ENCODE peak calls at places on chromosome 19, in five cellular contexts. One of them, this sample, is unnamed.
A peak's percentile ranks its signal among the peaks of the same experiment; 100 is the strongest.

GRCh38 chr19:28633223-28634030 is 579.5 kb downstream of the UQCRFS1 start:
- DNase-seq in H9: peak; percentile 81
- DNase-seq in mesendoderm: peak; percentile 84
- DNase-seq in H1: peak; percentile 72
- DNase-seq in IMR-90: peak; percentile 1
- DNase-seq in this sample: peak; percentile 63

GRCh38 chr19:43820098-43820860 is 6.8 kb upstream of the ZNF283 start:
- DNase-seq in H9: peak; percentile 57
- DNase-seq in mesendoderm: no peak
- DNase-seq in H1: no peak
- DNase-seq in IMR-90: peak; percentile 42
- DNase-seq in this sample: no peak

GRCh38 chr19:15195381-15195964 is 5.3 kb downstream of the NOTCH3 start:
- DNase-seq in IMR-90: peak; percentile 61
- DNase-seq in mesendoderm: peak; percentile 82
- DNase-seq in H1: peak; percentile 78
- DNase-seq in H9: peak; percentile 85
- DNase-seq in this sample: peak; percentile 78

GRCh38 chr19:54186934-54187381 is 2.4 kb downstream of the MBOAT7 start:
- DNase-seq in H9: peak; percentile 22
- DNase-seq in mesendoderm: no peak
- DNase-seq in H1: no peak
- DNase-seq in IMR-90: no peak
- DNase-seq in this sample: no peak

GRCh38 chr19:47697863-47698609 is 15.2 kb upstream of the EHD2 start:
- DNase-seq in H1: peak; percentile 88
- DNase-seq in mesendoderm: peak; percentile 97
- DNase-seq in H9: peak; percentile 92
- DNase-seq in IMR-90: peak; percentile 76
- DNase-seq in this sample: peak; percentile 80

GRCh38 chr19:51733742-51734522 is 10.1 kb upstream of the HAS1 start:
- DNase-seq in IMR-90: no peak
- DNase-seq in H9: no peak
- DNase-seq in H1: no peak
- DNase-seq in mesendoderm: peak; percentile 55
- DNase-seq in this sample: no peak

GRCh38 chr19:31099470-31100190 is 249.6 kb downstream of the TSHZ3 start:
- DNase-seq in IMR-90: no peak
- DNase-seq in H1: no peak
- DNase-seq in mesendoderm: no peak
- DNase-seq in H9: no peak
- DNase-seq in this sample: no peak

GRCh38 chr19:48746738-48747575 is at the start of gene IZUMO1:
- DNase-seq in mesendoderm: peak; percentile 95
- DNase-seq in H1: peak; percentile 97
- DNase-seq in IMR-90: peak; percentile 90
- DNase-seq in H9: peak; percentile 94
- DNase-seq in this sample: peak; percentile 83

GRCh38 chr19:55088543-55089265 is 13.0 kb downstream of the EPS8L1 start:
- DNase-seq in IMR-90: peak; percentile 43
- DNase-seq in mesendoderm: peak; percentile 85
- DNase-seq in H1: peak; percentile 99
- DNase-seq in H9: peak; percentile 86
- DNase-seq in this sample: peak; percentile 92

GRCh38 chr19:47794526-47794925 is 9.8 kb downstream of the TPRX1 start:
- DNase-seq in H9: peak; percentile 65
- DNase-seq in H1: peak; percentile 71
- DNase-seq in mesendoderm: peak; percentile 55
- DNase-seq in IMR-90: no peak
- DNase-seq in this sample: no peak

GRCh38 chr19:19748249-19748938 is 15.5 kb upstream of the ZNF14 start:
- DNase-seq in IMR-90: no peak
- DNase-seq in mesendoderm: no peak
- DNase-seq in H1: no peak
- DNase-seq in H9: no peak
- DNase-seq in this sample: no peak

GRCh38 chr19:1172353-1173159 is 1.5 kb downstream of the SBNO2 start:
- DNase-seq in IMR-90: peak; percentile 48
- DNase-seq in H1: no peak
- DNase-seq in H9: no peak
- DNase-seq in mesendoderm: peak; percentile 65
- DNase-seq in this sample: no peak

GRCh38 chr19:29268721-29269483 is 56.0 kb upstream of the UQCRFS1 start:
- DNase-seq in H9: peak; percentile 47
- DNase-seq in IMR-90: no peak
- DNase-seq in mesendoderm: no peak
- DNase-seq in H1: no peak
- DNase-seq in this sample: no peak

GRCh38 chr19:30387311-30388115 is 15.3 kb downstream of the ZNF536 start:
- DNase-seq in mesendoderm: no peak
- DNase-seq in IMR-90: no peak
- DNase-seq in H1: peak; percentile 28
- DNase-seq in H9: no peak
- DNase-seq in this sample: no peak

GRCh38 chr19:33196446-33197193 is 2.5 kb downstream of the LRP3 start:
- DNase-seq in mesendoderm: no peak
- DNase-seq in H9: no peak
- DNase-seq in H1: no peak
- DNase-seq in IMR-90: no peak
- DNase-seq in this sample: no peak

GRCh38 chr19:812049-812816 is 9.5 kb downstream of the PLPPR3 start:
- DNase-seq in H1: peak; percentile 63
- DNase-seq in mesendoderm: no peak
- DNase-seq in IMR-90: no peak
- DNase-seq in H9: no peak
- DNase-seq in this sample: no peak

GRCh38 chr19:35336166-35336955 is 7.4 kb downstream of the CD22 start:
- DNase-seq in IMR-90: no peak
- DNase-seq in H1: no peak
- DNase-seq in mesendoderm: no peak
- DNase-seq in H9: no peak
- DNase-seq in this sample: no peak

GRCh38 chr19:35088514-35088913 is 27.1 kb upstream of the FXYD3 start:
- DNase-seq in mesendoderm: peak; percentile 77
- DNase-seq in IMR-90: peak; percentile 87
- DNase-seq in H1: no peak
- DNase-seq in H9: no peak
- DNase-seq in this sample: no peak

GRCh38 chr19:32316034-32316433 is 29.4 kb upstream of the ZNF507 start:
- DNase-seq in H1: no peak
- DNase-seq in H9: peak; percentile 54
- DNase-seq in mesendoderm: peak; percentile 63
- DNase-seq in IMR-90: no peak
- DNase-seq in this sample: no peak

GRCh38 chr19:41310031-41310831 is at the start of gene CCDC97:
- DNase-seq in IMR-90: peak; percentile 85
- DNase-seq in H1: peak; percentile 95
- DNase-seq in H9: peak; percentile 89
- DNase-seq in mesendoderm: peak; percentile 91
- DNase-seq in this sample: peak; percentile 91

GRCh38 chr19:18764591-18765051 is 26.5 kb downstream of the COMP start:
- DNase-seq in IMR-90: no peak
- DNase-seq in mesendoderm: no peak
- DNase-seq in H9: no peak
- DNase-seq in H1: no peak
- DNase-seq in this sample: no peak

GRCh38 chr19:46727757-46728156 is 10.8 kb upstream of the PRKD2 start:
- DNase-seq in IMR-90: no peak
- DNase-seq in H9: no peak
- DNase-seq in mesendoderm: no peak
- DNase-seq in H1: no peak
- DNase-seq in this sample: no peak

GRCh38 chr19:47019431-47020041 is at the start of gene NPAS1:
- DNase-seq in H1: peak; percentile 84
- DNase-seq in mesendoderm: no peak
- DNase-seq in IMR-90: no peak
- DNase-seq in H9: peak; percentile 66
- DNase-seq in this sample: no peak

GRCh38 chr19:41699968-41700323 is 8.5 kb upstream of the CEACAM5 start:
- DNase-seq in mesendoderm: no peak
- DNase-seq in H1: no peak
- DNase-seq in H9: peak; percentile 11
- DNase-seq in IMR-90: no peak
- DNase-seq in this sample: no peak

GRCh38 chr19:1449467-1450442 is at the start of gene APC2:
- DNase-seq in H9: peak; percentile 83
- DNase-seq in H1: peak; percentile 93
- DNase-seq in mesendoderm: peak; percentile 73
- DNase-seq in IMR-90: peak; percentile 44
- DNase-seq in this sample: peak; percentile 82

GRCh38 chr19:18738961-18739690 is 52.0 kb downstream of the COMP start:
- DNase-seq in H9: peak; percentile 20
- DNase-seq in IMR-90: no peak
- DNase-seq in mesendoderm: no peak
- DNase-seq in H1: no peak
- DNase-seq in this sample: no peak

GRCh38 chr19:58569943-58570670 is 3.0 kb downstream of the MZF1 start:
- DNase-seq in IMR-90: no peak
- DNase-seq in mesendoderm: no peak
- DNase-seq in H1: no peak
- DNase-seq in H9: no peak
- DNase-seq in this sample: no peak

GRCh38 chr19:17255150-17255621 is 9.4 kb downstream of the USHBP1 start:
- DNase-seq in H1: no peak
- DNase-seq in IMR-90: no peak
- DNase-seq in mesendoderm: no peak
- DNase-seq in H9: peak; percentile 65
- DNase-seq in this sample: no peak
- H2BK15ac ChIP-seq in H1: no peak overlapping the region
- H2BK15ac ChIP-seq in IMR-90: no peak overlapping the region
- H2BK15ac ChIP-seq in mesendoderm: no peak overlapping the region
- H2BK15ac ChIP-seq in H9: no peak overlapping the region
- H2BK15ac ChIP-seq in this sample: no peak overlapping the region

GRCh38 chr19:56507446-56508281 is at the start of gene ZNF471:
- DNase-seq in IMR-90: peak; percentile 98
- DNase-seq in H1: peak; percentile 88
- DNase-seq in mesendoderm: peak; percentile 99
- DNase-seq in H9: peak; percentile 94
- DNase-seq in this sample: peak; percentile 97
- H2BK120ac ChIP-seq in IMR-90: peak within 1 kb of the TSS; percentile 84
- H2BK120ac ChIP-seq in H1: no peak within 1 kb of the TSS
- H2BK120ac ChIP-seq in mesendoderm: no peak within 1 kb of the TSS
- H2BK120ac ChIP-seq in H9: no peak within 1 kb of the TSS
- H2BK120ac ChIP-seq in this sample: no peak within 1 kb of the TSS

GRCh38 chr19:49878744-49879070 is 1.2 kb downstream of the TBC1D17 start:
- DNase-seq in H1: no peak
- DNase-seq in H9: no peak
- DNase-seq in mesendoderm: no peak
- DNase-seq in IMR-90: no peak
- DNase-seq in this sample: no peak

GRCh38 chr19:49881186-49881585 is 3.7 kb downstream of the TBC1D17 start:
- DNase-seq in H1: no peak
- DNase-seq in IMR-90: no peak
- DNase-seq in mesendoderm: no peak
- DNase-seq in H9: no peak
- DNase-seq in this sample: no peak

GRCh38 chr19:49877879-49878743 is 609 bp downstream of the TBC1D17 start:
- DNase-seq in IMR-90: peak; percentile 96
- DNase-seq in H9: peak; percentile 99
- DNase-seq in H1: peak; percentile 98
- DNase-seq in mesendoderm: peak; percentile 99
- DNase-seq in this sample: peak; percentile 95

GRCh38 chr19:49880162-49880869 is 2.8 kb downstream of the TBC1D17 start:
- DNase-seq in H1: no peak
- DNase-seq in H9: no peak
- DNase-seq in IMR-90: no peak
- DNase-seq in mesendoderm: no peak
- DNase-seq in this sample: no peak

GRCh38 chr19:49879243-49879960 is 1.9 kb downstream of the TBC1D17 start:
- DNase-seq in IMR-90: no peak
- DNase-seq in mesendoderm: peak; percentile 57
- DNase-seq in H1: no peak
- DNase-seq in H9: no peak
- DNase-seq in this sample: no peak
- H3K27ac ChIP-seq in IMR-90: no peak overlapping the region
- H3K27ac ChIP-seq in mesendoderm: no peak overlapping the region
- H3K27ac ChIP-seq in H1: no peak overlapping the region
- H3K27ac ChIP-seq in H9: no peak overlapping the region
- H3K27ac ChIP-seq in this sample: no peak overlapping the region

GRCh38 chr19:38674388-38675133 is 27.1 kb downstream of the ACTN4 start:
- DNase-seq in IMR-90: peak; percentile 49
- DNase-seq in H1: no peak
- DNase-seq in H9: no peak
- DNase-seq in mesendoderm: peak; percentile 82
- DNase-seq in this sample: no peak
- H2BK15ac ChIP-seq in IMR-90: peak overlapping the region; percentile 50
- H2BK15ac ChIP-seq in H1: no peak overlapping the region
- H2BK15ac ChIP-seq in H9: no peak overlapping the region
- H2BK15ac ChIP-seq in mesendoderm: no peak overlapping the region
- H2BK15ac ChIP-seq in this sample: no peak overlapping the region

DNA sequence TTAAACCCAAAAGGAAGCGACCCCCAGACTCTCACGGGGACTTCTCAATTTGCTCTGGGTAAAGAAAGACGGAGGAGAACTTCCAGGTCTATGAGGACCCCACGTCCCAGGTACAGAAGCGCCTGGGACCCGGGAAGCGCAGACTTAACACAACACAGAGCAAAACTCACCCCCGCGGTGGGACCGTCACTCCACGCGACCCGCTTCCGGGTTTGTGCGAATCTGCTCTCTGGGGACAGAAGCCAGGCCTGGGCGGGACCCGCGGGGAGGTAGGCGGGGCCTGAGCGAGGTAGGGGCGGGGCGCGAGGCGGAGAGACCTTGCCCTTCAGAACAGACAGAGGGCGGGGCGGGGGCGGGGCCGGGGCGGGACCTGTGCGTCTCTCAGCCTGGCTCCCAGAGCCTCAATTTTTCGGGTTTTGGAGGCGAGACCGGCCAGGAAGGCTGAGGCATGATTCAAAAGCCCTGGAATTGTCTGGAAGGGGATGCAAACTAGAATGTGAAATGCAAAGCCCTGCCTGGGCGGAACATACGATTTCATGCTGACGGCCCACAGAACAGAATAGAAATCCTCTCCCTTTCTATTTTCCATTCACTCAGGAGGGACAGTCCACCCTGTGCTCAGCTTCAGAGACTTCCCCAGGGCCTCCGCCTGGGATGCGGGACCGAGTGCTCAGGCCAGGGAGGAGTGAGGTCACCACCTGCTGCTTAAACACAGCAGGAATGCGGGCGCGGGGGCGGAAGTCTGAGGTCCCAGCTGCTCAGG is 19.3 kb upstream of the ZNF888 start:
- DNase-seq in H1: peak; percentile 98
- DNase-seq in mesendoderm: peak; percentile 94
- DNase-seq in H9: peak; percentile 94
- DNase-seq in IMR-90: peak; percentile 75
- DNase-seq in this sample: peak; percentile 79
- H2BK120ac ChIP-seq in H1: no peak overlapping the region
- H2BK120ac ChIP-seq in mesendoderm: no peak overlapping the region
- H2BK120ac ChIP-seq in H9: no peak overlapping the region
- H2BK120ac ChIP-seq in IMR-90: peak overlapping the region; percentile 48
- H2BK120ac ChIP-seq in this sample: no peak overlapping the region

GRCh38 chr19:16541526-16542044 is 652 bp downstream of the CHERP start:
- DNase-seq in H1: no peak
- DNase-seq in H9: no peak
- DNase-seq in IMR-90: peak; percentile 11
- DNase-seq in mesendoderm: no peak
- DNase-seq in this sample: no peak
- H3K27ac ChIP-seq in H1: peak overlapping the region; percentile 43
- H3K27ac ChIP-seq in H9: no peak overlapping the region
- H3K27ac ChIP-seq in IMR-90: peak overlapping the region; percentile 74
- H3K27ac ChIP-seq in mesendoderm: peak overlapping the region; percentile 71
- H3K27ac ChIP-seq in this sample: peak overlapping the region; percentile 77